ENCODE peak calls at places on chromosomes 7 and 10, in four cellular contexts. L is K562, P is HL-60, Y is GM12878. Z is an unnamed sample.

GRCh38 chr10:15678851-15679250 is 40.9 kb downstream of the ITGA8 start:
- DNase-seq in L (no peak), P (no peak), Y (no peak), Z (no peak)

GRCh38 chr7:1454471-1455065 is 4.7 kb downstream of the MICALL2 start:
- DNase-seq in L (no peak), P (no peak), Y (no peak), Z (no peak)

GRCh38 chr7:359776-360361 is 69.9 kb downstream of the FOXL3 start:
- DNase-seq in L (no peak), P (no peak), Y (no peak), Z (no peak)

GRCh38 chr7:32255036-32255435 is 184.8 kb upstream of the PDE1C start:
- DNase-seq in L (no peak), P (no peak), Y (no peak), Z (no peak)

GRCh38 chr10:60433684-60434083 is 44.0 kb upstream of the ANK3 start:
- DNase-seq in L (no peak), P (no peak), Y (no peak), Z (no peak)

GRCh38 chr10:73968101-73968515 is 29.8 kb upstream of the VCL start:
- DNase-seq in L (no peak), P (peak), Y (no peak), Z (no peak)

GRCh38 chr7:55054252-55054651 is 35.4 kb downstream of the EGFR start:
- DNase-seq in L (no peak), P (no peak), Y (no peak), Z (no peak)

GRCh38 chr7:140646931-140647647 is 6.5 kb upstream of the DENND2A start:
- DNase-seq in L (peak), P (peak), Y (no peak), Z (no peak)

GRCh38 chr7:29564455-29565185 is 985 bp downstream of the PRR15 start:
- DNase-seq in L (no peak), P (peak), Y (no peak), Z (peak)

GRCh38 chr7:140672382-140673062 is at the start of gene ADCK2:
- DNase-seq in L (peak), P (peak), Y (no peak), Z (peak)

GRCh38 chr7:8157296-8157695 is 104.7 kb downstream of the ICA1 start:
- DNase-seq in L (no peak), P (no peak), Y (no peak), Z (no peak)

GRCh38 chr10:35916791-35917190 is 274.7 kb upstream of the FZD8 start:
- DNase-seq in L (no peak), P (no peak), Y (no peak), Z (no peak)

GRCh38 chr7:23332881-23333612 is 33.9 kb downstream of the MALSU1 start:
- DNase-seq in L (no peak), P (no peak), Y (no peak), Z (no peak)

GRCh38 chr10:18647945-18648344 is 3.4 kb downstream of the NSUN6 start:
- DNase-seq in L (no peak), P (no peak), Y (no peak), Z (no peak)
- TF ChIP-seq POLR2AphosphoS5 in L (no peak), P (no peak), Y (no peak), Z (no peak)

GRCh38 chr10:109430844-109431243 is 492.5 kb downstream of the XPNPEP1 start:
- DNase-seq in L (no peak), P (no peak), Y (no peak), Z (no peak)

GRCh38 chr10:109426987-109427386 is 496.3 kb downstream of the XPNPEP1 start:
- DNase-seq in L (no peak), P (no peak), Y (no peak), Z (no peak)

GRCh38 chr10:109428775-109429480 is 494.4 kb downstream of the XPNPEP1 start:
- DNase-seq in L (no peak), P (no peak), Y (no peak), Z (no peak)

GRCh38 chr10:109429956-109430760 is 493.2 kb downstream of the XPNPEP1 start:
- DNase-seq in L (no peak), P (no peak), Y (no peak), Z (no peak)

GRCh38 chr10:109427421-109427820 is 495.9 kb downstream of the XPNPEP1 start:
- DNase-seq in L (no peak), P (no peak), Y (no peak), Z (no peak)
- TF ChIP-seq SPI1 in L (no peak), P (no peak), Y (no peak), Z (no peak)

GRCh38 chr10:31384589-31384949 is 65.6 kb downstream of the ZEB1 start:
- DNase-seq in L (no peak), P (no peak), Y (no peak), Z (no peak)
- TF ChIP-seq POLR2AphosphoS5 in L (no peak), P (no peak), Y (no peak), Z (no peak)

GRCh38 chr7:74364061-74364460 is 74.9 kb downstream of the CLIP2 start:
- DNase-seq in L (peak), P (no peak), Y (no peak), Z (no peak)
- TF ChIP-seq SPI1 in L (no peak), P (no peak), Y (no peak), Z (no peak)

DNA sequence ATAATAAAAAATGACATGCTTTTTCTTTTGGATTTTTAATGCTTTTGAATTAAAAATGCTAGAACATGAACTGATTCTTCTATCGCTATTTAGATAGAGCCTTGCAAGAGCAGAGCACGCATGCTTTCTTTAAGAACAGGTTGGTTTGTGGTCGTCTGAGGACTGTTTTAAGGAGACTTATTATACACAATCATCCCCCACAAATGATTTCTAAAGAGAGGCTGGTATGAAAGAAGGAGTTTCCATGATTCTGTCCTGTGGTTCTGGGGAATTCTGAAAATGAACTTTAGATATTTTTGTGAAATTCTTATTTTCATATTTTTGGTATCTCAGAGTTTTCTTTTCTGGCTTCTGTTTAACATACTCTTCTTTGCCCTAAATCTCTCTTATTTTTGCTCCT is 101.4 kb downstream of the TCF7L2 start:
- DNase-seq in L (no peak), P (no peak), Y (no peak), Z (no peak)
- TF ChIP-seq POLR2AphosphoS5 in L (no peak), P (no peak), Y (no peak), Z (no peak)

DNA sequence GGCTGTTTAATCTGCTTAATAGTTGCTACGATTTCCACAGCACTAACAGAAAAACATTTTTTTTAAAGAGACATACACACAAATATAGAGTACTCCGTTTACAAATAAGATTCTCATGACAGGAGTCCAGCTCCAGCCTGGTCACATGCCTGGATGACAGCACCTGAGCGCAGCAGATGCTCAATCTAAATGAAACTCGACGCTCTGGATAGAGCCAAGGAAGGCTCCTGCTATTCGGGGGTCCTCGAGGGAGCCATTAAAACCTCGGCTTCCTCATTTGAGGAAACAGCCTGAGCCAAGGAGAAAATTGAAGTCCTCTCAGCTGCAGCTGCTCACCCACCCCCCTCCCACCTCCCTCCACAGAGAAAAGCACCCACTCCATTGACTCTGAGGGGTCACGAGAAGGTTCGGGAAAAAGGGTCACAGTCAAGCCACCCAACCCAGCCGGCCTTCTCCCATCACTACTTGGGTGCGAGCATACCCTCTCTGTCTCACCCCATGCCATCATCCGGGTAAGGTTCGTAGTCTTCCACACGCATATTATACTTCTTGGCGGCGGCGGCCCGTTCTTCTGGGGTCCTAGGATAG is 692 bp downstream of the NDUFB8 start:
- DNase-seq in L (no peak), P (no peak), Y (no peak), Z (no peak)
- TF ChIP-seq SPI1 in L (peak), P (peak), Y (no peak), Z (peak)

GRCh38 chr10:34802692-34803091 is 12.4 kb downstream of the PARD3 start:
- DNase-seq in L (no peak), P (no peak), Y (no peak), Z (no peak)
- TF ChIP-seq POLR2AphosphoS5 in L (no peak), P (no peak), Y (no peak), Z (no peak)

DNA sequence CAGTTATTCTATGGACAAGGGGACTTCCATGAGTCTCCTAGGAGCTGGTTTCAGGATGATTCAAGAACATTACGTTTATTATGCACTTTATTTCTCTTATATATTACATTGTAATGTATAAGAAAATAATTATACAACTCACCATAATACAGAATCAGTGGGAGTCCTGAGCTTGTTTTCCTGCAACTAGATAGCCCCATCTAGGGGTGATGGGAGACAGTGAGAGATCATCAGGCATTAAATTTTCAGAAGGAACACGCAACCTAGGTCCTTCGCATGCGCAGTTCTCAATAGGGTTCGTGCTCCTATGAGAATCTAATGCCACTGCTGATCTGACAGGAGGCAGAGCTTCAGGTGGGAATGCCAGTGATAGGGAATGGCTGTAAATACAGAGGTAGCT is 137.9 kb downstream of the ANKRD30A start:
- DNase-seq in L (no peak), P (no peak), Y (no peak), Z (no peak)
- TF ChIP-seq SPI1 in L (no peak), P (no peak), Y (no peak), Z (no peak)